ENCODE peak calls at places on chromosomes 4 and X, in seven cellular contexts. X is SJSA1, N is ascending aorta, E is IMR-90, R is adipocyte, F is GM23248, A is mesendoderm. S is an unnamed sample.

GRCh38 chr4:80219301-80220025 is 22.2 kb downstream of the PRDM8 start:
- DNase-seq in R (no peak), E (peak; percentile 60), A (peak; percentile 77), X (peak; percentile 98), F (peak; percentile 18), N (no peak), S (no peak)

GRCh38 chr4:24557036-24558022 is 27.0 kb downstream of the DHX15 start:
- DNase-seq in X (peak; percentile 7), A (no peak), E (peak; percentile 63), F (peak; percentile 56), N (no peak), R (peak; percentile 54), S (peak; percentile 41)

GRCh38 chrX:38636949-38637819 is 75.8 kb downstream of the TSPAN7 start:
- DNase-seq in A (no peak), F (no peak), E (no peak), X (peak; percentile 71), N (no peak), R (no peak), S (no peak)

GRCh38 chr4:23934915-23935314 is 45.1 kb upstream of the PPARGC1A start:
- DNase-seq in F (peak; percentile 91), X (no peak), A (peak; percentile 93), R (peak; percentile 80), N (peak; percentile 67), E (peak; percentile 87), S (peak; percentile 83)

GRCh38 chr4:113157086-113157857 is 107.8 kb downstream of the ANK2 start:
- DNase-seq in X (no peak), R (no peak), F (no peak), E (no peak), N (no peak), A (peak; percentile 92), S (no peak)

GRCh38 chr4:122279670-122280069 is 99.1 kb upstream of the ADAD1 start:
- DNase-seq in A (no peak), X (no peak), N (no peak), F (no peak), R (no peak), E (no peak), S (no peak)

GRCh38 chr4:158810487-158811215 is 41.8 kb downstream of the FNIP2 start:
- DNase-seq in X (peak; percentile 87), R (peak; percentile 91), F (peak; percentile 99), E (peak; percentile 98), A (no peak), N (peak; percentile 94), S (peak; percentile 98)

GRCh38 chr4:11424000-11424399 is 4.7 kb downstream of the HS3ST1 start:
- DNase-seq in R (no peak), F (peak; percentile 6), N (no peak), X (peak; percentile 1), A (peak; percentile 89), E (peak; percentile 4), S (peak; percentile 36)

GRCh38 chrX:14528629-14529287 is 578 bp upstream of the GLRA2 start:
- DNase-seq in X (peak; percentile 23), E (peak; percentile 5), F (peak; percentile 53), N (no peak), R (peak; percentile 54), A (peak; percentile 70), S (peak; percentile 68)

GRCh38 chrX:72169008-72169728 is 12.4 kb upstream of the PIN4 start:
- DNase-seq in E (no peak), X (no peak), A (no peak), R (no peak), N (no peak), F (peak; percentile 8), S (no peak)

GRCh38 chr4:184453402-184454160 is 20.8 kb downstream of the IRF2 start:
- DNase-seq in A (peak; percentile 79), R (peak; percentile 81), F (peak; percentile 91), E (peak; percentile 95), X (peak; percentile 27), N (no peak), S (peak; percentile 91)

GRCh38 chrX:135114392-135114791 is 5.9 kb downstream of the ETDB start:
- DNase-seq in A (no peak), E (no peak), X (no peak), N (no peak), R (no peak), F (no peak), S (no peak)

GRCh38 chr4:113951263-113951662 is 28.2 kb downstream of the ARSJ start:
- DNase-seq in E (peak; percentile 46), A (no peak), R (peak; percentile 58), F (peak; percentile 65), N (no peak), X (no peak), S (no peak)

GRCh38 chr4:85658766-85659439 is 184.0 kb downstream of the ARHGAP24 start:
- DNase-seq in F (peak; percentile 50), A (no peak), R (no peak), N (no peak), X (no peak), E (no peak), S (no peak)

GRCh38 chr4:4384837-4385236 is 2.1 kb upstream of the NSG1 start:
- DNase-seq in N (no peak), E (peak; percentile 2), R (no peak), A (peak; percentile 85), F (peak; percentile 41), X (no peak), S (no peak)

GRCh38 chr4:4386296-4386735 is 586 bp upstream of the NSG1 start:
- DNase-seq in R (peak; percentile 17), A (no peak), E (no peak), F (no peak), N (no peak), X (no peak), S (no peak)

GRCh38 chr4:4386736-4387392 is at the start of gene NSG1:
- DNase-seq in R (peak; percentile 52), N (no peak), E (peak; percentile 18), X (no peak), A (no peak), F (peak; percentile 60), S (no peak)

GRCh38 chr4:4387531-4388311 is 819 bp downstream of the NSG1 start:
- DNase-seq in F (peak; percentile 24), N (no peak), E (no peak), R (peak; percentile 18), A (no peak), X (no peak), S (no peak)

GRCh38 chr4:4385729-4386295 is 1.1 kb upstream of the NSG1 start:
- DNase-seq in E (no peak), A (no peak), X (no peak), N (no peak), F (no peak), R (no peak), S (no peak)
- H3K4me3 ChIP-seq in E (no peak overlapping the region), A (no peak overlapping the region), X (no peak overlapping the region), N (no peak overlapping the region), F (no peak overlapping the region), R (no peak overlapping the region), S (no peak overlapping the region)

DNA sequence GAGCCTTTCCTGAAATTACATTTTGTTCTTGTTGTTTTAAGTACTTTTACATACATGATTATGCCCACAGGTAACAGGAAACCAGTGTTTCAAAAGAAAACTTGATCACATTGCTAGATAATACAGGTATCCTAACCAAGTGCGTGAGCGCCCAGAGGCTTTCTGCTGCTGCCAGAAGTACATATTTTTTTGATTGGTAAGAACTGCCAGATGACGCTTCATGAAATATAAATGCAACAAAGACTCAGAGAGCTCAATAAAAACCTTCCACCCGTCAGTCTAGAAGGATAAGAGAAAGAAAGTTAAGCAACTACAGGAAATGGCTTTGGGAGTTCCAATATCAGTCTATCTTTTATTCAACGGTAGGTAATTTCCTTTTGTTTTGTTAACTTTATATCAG is at the start of gene EPGN:
- DNase-seq in R (no peak), A (no peak), X (no peak), F (peak; percentile 20), N (no peak), E (no peak), S (no peak)
- H3K4me3 ChIP-seq in R (no peak within 1 kb of the TSS), A (no peak within 1 kb of the TSS), X (no peak within 1 kb of the TSS), F (no peak within 1 kb of the TSS), N (no peak within 1 kb of the TSS), E (no peak within 1 kb of the TSS), S (no peak within 1 kb of the TSS)

GRCh38 chr4:67700874-67701850 is at the start of gene UBA6:
- DNase-seq in A (peak; percentile 98), F (peak; percentile 99), X (peak; percentile 87), R (peak; percentile 98), N (peak; percentile 98), E (peak; percentile 96), S (peak; percentile 96)

GRCh38 chr4:67704843-67705242 is 3.9 kb upstream of the UBA6 start:
- DNase-seq in F (no peak), N (no peak), E (no peak), A (no peak), R (no peak), X (no peak), S (no peak)

GRCh38 chr4:67700119-67700873 is 659 bp downstream of the UBA6 start:
- DNase-seq in N (no peak), F (peak; percentile 64), E (peak; percentile 27), R (peak; percentile 27), A (no peak), X (no peak), S (no peak)

GRCh38 chr4:67699603-67700002 is 1.4 kb downstream of the UBA6 start:
- DNase-seq in R (no peak), N (no peak), E (no peak), X (no peak), A (no peak), F (no peak), S (no peak)

GRCh38 chr4:67702166-67702565 is 1.2 kb upstream of the UBA6 start:
- DNase-seq in F (no peak), A (no peak), E (no peak), X (no peak), R (no peak), N (no peak), S (no peak)
- H3K4me3 ChIP-seq in F (peak overlapping the region; percentile 95), A (no peak overlapping the region), E (no peak overlapping the region), X (no peak overlapping the region), R (peak overlapping the region; percentile 86), N (peak overlapping the region; percentile 93), S (peak overlapping the region; percentile 82)

GRCh38 chrX:66164931-66165330 is 884 bp downstream of the HEPH start:
- DNase-seq in X (no peak), A (no peak), N (no peak), F (no peak), E (no peak), R (no peak), S (no peak)

GRCh38 chrX:66164470-66164869 is 423 bp downstream of the HEPH start:
- DNase-seq in E (no peak), F (peak; percentile 40), R (no peak), N (no peak), A (peak; percentile 13), X (no peak), S (no peak)

GRCh38 chrX:66162331-66162822 is 1.7 kb upstream of the HEPH start:
- DNase-seq in N (no peak), E (no peak), F (peak; percentile 10), A (no peak), R (no peak), X (no peak), S (no peak)

GRCh38 chrX:66163447-66163846 is 600 bp upstream of the HEPH start:
- DNase-seq in N (no peak), X (no peak), A (no peak), R (no peak), E (no peak), F (no peak), S (no peak)

DNA sequence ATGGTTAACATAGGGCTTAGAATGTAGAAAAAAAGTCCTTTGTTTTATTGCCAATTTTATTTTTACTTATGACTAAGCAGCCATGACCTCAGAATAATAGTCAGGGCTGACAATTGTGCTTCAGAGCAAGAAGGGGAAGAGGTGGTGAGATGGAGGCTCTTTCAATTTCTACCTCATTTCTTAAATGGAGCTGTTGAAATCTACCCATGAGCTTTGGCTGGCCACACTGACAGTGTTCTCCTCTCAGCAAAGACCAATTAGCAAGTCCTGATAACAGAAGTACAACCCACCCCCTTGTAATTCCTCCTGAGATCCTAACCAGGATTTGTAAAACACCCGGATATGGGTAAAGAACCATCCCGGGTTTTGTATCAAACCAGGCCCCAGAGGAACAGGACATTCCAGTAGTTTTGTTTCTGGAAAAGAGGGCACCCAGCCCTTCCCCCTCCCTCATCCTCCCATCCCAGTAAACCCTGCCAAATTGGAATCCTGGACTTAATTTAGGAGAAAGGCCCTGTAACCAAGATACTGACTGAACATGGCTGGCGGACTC is at the start of gene HEPH:
- DNase-seq in A (peak; percentile 91), N (no peak), X (peak; percentile 1), E (peak; percentile 34), F (peak; percentile 63), R (no peak), S (no peak)
- H3K4me3 ChIP-seq in A (peak within 1 kb of the TSS; percentile 68), N (peak within 1 kb of the TSS; percentile 65), X (no peak within 1 kb of the TSS), E (peak within 1 kb of the TSS; percentile 43), F (peak within 1 kb of the TSS; percentile 71), R (peak within 1 kb of the TSS; percentile 74), S (no peak within 1 kb of the TSS)